ENCODE peak calls at places on chromosomes 4 and X, in seven cellular contexts. G, W, S, V, I, Q and R are unnamed samples.

GRCh38 chrX:130165181-130165702 is 399 bp downstream of the AIFM1 start:
- DNase-seq in I (no peak), V (no peak), S (no peak), W (no peak), Q (no peak), G (no peak), R (no peak)

GRCh38 chr4:84985952-84986351 is 19.5 kb upstream of the WDFY3 start:
- DNase-seq in I (no peak), V (no peak), G (no peak), W (no peak), S (no peak), Q (no peak), R (no peak)

GRCh38 chrX:48695925-48696300 is 621 bp upstream of the SUV39H1 start:
- DNase-seq in I (no peak), W (no peak), S (no peak), G (no peak), Q (no peak), V (peak; percentile 26), R (no peak)

GRCh38 chr4:73593631-73594241 is 26.5 kb downstream of the RASSF6 start:
- DNase-seq in V (peak; percentile 7), Q (peak; percentile 21), S (no peak), W (no peak), I (no peak), G (no peak), R (no peak)

GRCh38 chr4:15303052-15303641 is 124.7 kb upstream of the C1QTNF7 start:
- DNase-seq in W (peak; percentile 57), Q (no peak), G (no peak), V (no peak), S (no peak), I (peak; percentile 33), R (no peak)

GRCh38 chrX:40617566-40617965 is 5.7 kb upstream of the MPC1L start:
- DNase-seq in G (no peak), I (no peak), W (no peak), Q (no peak), S (no peak), V (no peak), R (no peak)

GRCh38 chrX:30627818-30628652 is 25.2 kb upstream of the GK start:
- DNase-seq in I (no peak), G (no peak), V (peak; percentile 31), S (no peak), Q (no peak), W (no peak), R (no peak)

GRCh38 chr4:161182913-161183312 is 980.9 kb downstream of the FSTL5 start:
- DNase-seq in W (no peak), G (no peak), Q (no peak), V (no peak), S (no peak), I (no peak), R (no peak)

GRCh38 chrX:32532282-32532681 is 679.1 kb downstream of the DMD start:
- DNase-seq in I (no peak), Q (no peak), V (no peak), G (no peak), S (no peak), W (no peak), R (no peak)

GRCh38 chrX:136839196-136839595 is 41.3 kb downstream of the RBMX start:
- DNase-seq in S (no peak), I (no peak), G (no peak), Q (no peak), W (peak; percentile 5), V (no peak), R (no peak)

GRCh38 chr4:163542275-163542674 is 47.8 kb downstream of the TMA16 start:
- DNase-seq in S (no peak), W (peak; percentile 25), I (no peak), Q (no peak), V (no peak), G (no peak), R (no peak)

GRCh38 chr4:43968041-43968440 is 480.6 kb downstream of the KCTD8 start:
- DNase-seq in Q (no peak), W (no peak), S (no peak), I (no peak), G (no peak), V (no peak), R (no peak)

GRCh38 chr4:36187723-36188333 is 56.5 kb downstream of the ARAP2 start:
- DNase-seq in V (no peak), Q (no peak), W (no peak), G (no peak), I (peak; percentile 25), S (no peak), R (no peak)